ENCODE peak calls at places on chromosomes 12 and 14, in five cellular contexts. B is ovary, A is lung, P is astrocyte, T is GM23338. G is an unnamed sample. For H3K36me3, the result is how much of the 10 kb centered on the place peaks cover.

GRCh38 chr12:115000038-115000437 is 316.1 kb upstream of the TBX3 start:
- DNase-seq in B (no peak), A (no peak), P (peak), T (no peak), G (no peak)

GRCh38 chr12:108635201-108635996 is 1.7 kb upstream of the SELPLG start:
- DNase-seq in B (no peak), A (no peak), P (no peak), T (no peak), G (no peak)

GRCh38 chr12:15435597-15435996 is 113.3 kb downstream of the PTPRO start:
- DNase-seq in B (no peak), A (no peak), P (peak), T (peak), G (no peak)

GRCh38 chr12:121925361-121925725 is 7.0 kb downstream of the CFAP251 start:
- DNase-seq in B (no peak), A (no peak), P (peak), T (no peak), G (no peak)

GRCh38 chr14:56846970-56847928 is 37.0 kb upstream of the OTX2 start:
- DNase-seq in B (no peak), A (no peak), P (no peak), T (peak), G (no peak)

GRCh38 chr12:4417471-4417870 is 28.1 kb downstream of the FGF6 start:
- DNase-seq in B (no peak), A (no peak), P (no peak), T (peak), G (peak)

GRCh38 chr14:53127832-53128231 is 25.3 kb downstream of the DDHD1 start:
- DNase-seq in B (no peak), A (no peak), P (no peak), T (no peak), G (no peak)

GRCh38 chr12:7108042-7108927 is 729 bp downstream of the C1RL start:
- DNase-seq in B (peak), A (peak), P (peak), T (peak), G (peak)

GRCh38 chr12:121060149-121061001 is 21.3 kb upstream of the OASL start:
- DNase-seq in B (peak), A (no peak), P (no peak), T (peak), G (peak)

GRCh38 chr12:94282675-94283074 is 134.3 kb downstream of the PLXNC1 start:
- DNase-seq in B (no peak), A (peak), P (no peak), T (no peak), G (no peak)

GRCh38 chr12:32947203-32947795 is 50.7 kb upstream of the PKP2 start:
- DNase-seq in B (no peak), A (no peak), P (no peak), T (peak), G (no peak)

GRCh38 chr12:105561981-105562726 is 231.7 kb downstream of the C12orf75 start:
- DNase-seq in B (peak), A (peak), P (peak), T (peak), G (no peak)

GRCh38 chr14:54642950-54643695 is 76.2 kb downstream of the SAMD4A start:
- DNase-seq in B (no peak), A (no peak), P (peak), T (peak), G (no peak)
- H3K4me3 ChIP-seq in B (no peak), A (no peak), P (no peak), T (no peak), G (no peak)

GRCh38 chr12:53327435-53328042 is 6.1 kb upstream of the AAAS start:
- DNase-seq in B (no peak), A (no peak), P (no peak), T (peak), G (no peak)
- TF ChIP-seq CTCF in B (no peak), A (peak), P (no peak), T (peak), G (no peak)

GRCh38 chr14:102279282-102279681 is 25.7 kb downstream of the MOK start:
- DNase-seq in B (no peak), A (no peak), P (no peak), T (no peak), G (no peak)

GRCh38 chr14:102280376-102280962 is 24.5 kb downstream of the MOK start:
- DNase-seq in B (no peak), A (no peak), P (peak), T (no peak), G (no peak)

GRCh38 chr14:102277874-102278630 is 26.9 kb downstream of the MOK start:
- DNase-seq in B (no peak), A (no peak), P (no peak), T (no peak), G (peak)

GRCh38 chr14:102278631-102278935 is 26.4 kb downstream of the MOK start:
- DNase-seq in B (no peak), A (no peak), P (no peak), T (no peak), G (no peak)

DNA sequence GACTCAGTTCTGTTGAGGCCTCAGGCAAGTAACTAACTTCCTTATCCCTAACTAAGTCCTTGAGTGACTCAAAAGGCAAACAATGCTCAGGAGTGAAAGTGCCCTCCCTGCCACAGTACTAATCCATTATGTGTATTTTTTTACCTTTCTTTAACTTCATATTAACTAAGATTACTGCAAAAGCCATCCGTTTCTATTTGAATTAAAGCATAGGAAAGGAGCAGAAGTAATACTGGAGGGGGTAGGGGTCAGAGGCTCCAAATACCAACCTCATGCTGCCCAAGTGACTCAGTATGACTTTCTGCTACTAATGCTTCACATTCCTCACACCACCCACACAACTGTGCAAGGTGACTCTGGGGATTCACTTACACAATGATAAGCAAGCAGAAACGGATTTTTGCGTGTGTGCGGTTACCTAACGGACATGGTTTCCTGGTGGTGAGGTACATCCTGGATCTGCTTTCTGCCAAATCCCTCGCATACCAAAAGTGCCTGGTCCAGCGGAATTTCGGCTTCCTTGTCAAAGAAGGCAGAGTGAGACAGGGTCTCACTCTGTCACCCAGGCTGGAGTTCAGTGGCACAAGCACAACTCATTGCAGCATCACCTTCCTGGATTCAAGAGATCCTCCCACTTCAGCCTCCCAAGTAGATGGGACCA is 25.1 kb downstream of the MOK start:
- DNase-seq in B (no peak), A (peak), P (peak), T (peak), G (no peak)
- H3K36me3 ChIP-seq in B (under half), A (under half), P (under half), T (under half), G (under half)

DNA sequence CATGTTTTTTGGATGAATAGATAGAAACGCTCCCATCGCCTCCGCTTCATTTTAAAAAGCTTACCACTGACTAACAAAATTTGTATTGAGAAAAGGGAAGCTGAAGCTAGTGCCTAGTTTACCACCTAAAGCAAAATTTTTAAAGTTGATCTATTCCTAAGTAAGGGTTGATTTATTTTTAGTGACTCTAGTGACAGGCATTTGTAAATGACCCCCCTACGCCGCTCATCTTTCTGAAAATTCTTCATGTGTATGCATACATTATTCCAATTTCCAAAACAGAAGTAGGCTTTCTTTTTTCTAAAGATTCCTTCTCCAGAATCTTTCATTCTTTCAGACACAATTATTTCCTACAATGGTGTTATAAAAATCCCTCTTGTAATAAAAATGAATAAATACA is 5.4 kb downstream of the HMGA2 start:
- DNase-seq in B (no peak), A (no peak), P (no peak), T (no peak), G (no peak)
- H3K4me3 ChIP-seq in B (no peak), A (no peak), P (peak), T (no peak), G (no peak)

G was measured in WERI-Rb-1.